ENCODE peak calls at places on chromosomes 4 and X, in four cellular contexts. W, C, Z and H are unnamed samples.

GRCh38 chrX:30895331-30895730 is 6.3 kb upstream of the TAB3 start:
- DNase-seq in W (no peak), C (no peak), Z (no peak), H (no peak)

GRCh38 chrX:150405006-150405405 is 41.9 kb downstream of the MAMLD1 start:
- DNase-seq in W (no peak), C (no peak), Z (no peak), H (no peak)

GRCh38 chrX:479273-479981 is 92.7 kb upstream of the PPP2R3B start:
- DNase-seq in W (no peak), C (no peak), Z (no peak), H (no peak)

GRCh38 chrX:24983931-24984330 is 31.8 kb downstream of the ARX start:
- DNase-seq in W (no peak), C (no peak), Z (no peak), H (no peak)

GRCh38 chr4:7155611-7156071 is 36.7 kb upstream of the SORCS2 start:
- DNase-seq in W (no peak), C (no peak), Z (no peak), H (no peak)

GRCh38 chr4:180372671-180373070 is 1870.5 kb upstream of the TENM3 start:
- DNase-seq in W (no peak), C (no peak), Z (no peak), H (no peak)

GRCh38 chrX:134683351-134683750 is 25.1 kb upstream of the PLAC1 start:
- DNase-seq in W (no peak), C (no peak), Z (no peak), H (no peak)

GRCh38 chrX:106917830-106918500 is 2.2 kb upstream of the CLDN2 start:
- DNase-seq in W (no peak), C (peak; percentile 15), Z (no peak), H (peak; percentile 60)

GRCh38 chr4:23161787-23162186 is 469.1 kb downstream of the GBA3 start:
- DNase-seq in W (no peak), C (no peak), Z (no peak), H (no peak)

GRCh38 chr4:118718511-118719170 is 33.4 kb downstream of the METTL14 start:
- DNase-seq in W (no peak), C (no peak), Z (no peak), H (no peak)

GRCh38 chr4:161704653-161705052 is 459.1 kb downstream of the FSTL5 start:
- DNase-seq in W (no peak), C (no peak), Z (no peak), H (no peak)

GRCh38 chr4:123821861-123822260 is 425.3 kb downstream of the SPRY1 start:
- DNase-seq in W (no peak), C (no peak), Z (no peak), H (no peak)

GRCh38 chr4:38150766-38151165 is 190.6 kb downstream of the PTTG2 start:
- DNase-seq in W (no peak), C (no peak), Z (no peak), H (no peak)

GRCh38 chr4:39032218-39033085 is at the start of gene TMEM156:
- DNase-seq in W (no peak), C (no peak), Z (no peak), H (no peak)

GRCh38 chrX:122094611-122095010 is 1047.2 kb downstream of the GLUD2 start:
- DNase-seq in W (no peak), C (no peak), Z (no peak), H (no peak)

GRCh38 chrX:136390921-136391320 is 90.2 kb downstream of the ADGRG4 start:
- DNase-seq in W (no peak), C (no peak), Z (no peak), H (no peak)

GRCh38 chr4:16775411-16776154 is 122.9 kb downstream of the LDB2 start:
- DNase-seq in W (no peak), C (no peak), Z (no peak), H (no peak)

GRCh38 chrX:138754861-138755260 is 43.3 kb upstream of the FGF13 start:
- DNase-seq in W (no peak), C (no peak), Z (no peak), H (no peak)

GRCh38 chr4:10529256-10529890 is 72.1 kb upstream of the ZNF518B start:
- DNase-seq in W (no peak), C (no peak), Z (no peak), H (no peak)

GRCh38 chr4:3205995-3206394 is 43.0 kb upstream of the MSANTD1 start:
- DNase-seq in W (peak; percentile 57), C (no peak), Z (no peak), H (no peak)

GRCh38 chrX:31353095-31353494 is 281.3 kb upstream of the FTHL17 start:
- DNase-seq in W (no peak), C (no peak), Z (no peak), H (no peak)

GRCh38 chr4:27711041-27711440 is 850.4 kb downstream of the STIM2 start:
- DNase-seq in W (no peak), C (no peak), Z (no peak), H (no peak)

GRCh38 chr4:12145106-12145505 is 716.4 kb upstream of the HS3ST1 start:
- DNase-seq in W (no peak), C (no peak), Z (no peak), H (no peak)

GRCh38 chrX:25158635-25159034 is 142.9 kb upstream of the ARX start:
- DNase-seq in W (no peak), C (no peak), Z (no peak), H (no peak)

GRCh38 chr4:183118585-183118984 is 19.5 kb downstream of the WWC2 start:
- DNase-seq in W (no peak), C (no peak), Z (no peak), H (no peak)

GRCh38 chr4:57378766-57379165 is 268.6 kb upstream of the IGFBP7 start:
- DNase-seq in W (no peak), C (no peak), Z (no peak), H (no peak)

GRCh38 chr4:40980318-40980883 is 230.6 kb downstream of the NSUN7 start:
- DNase-seq in W (no peak), C (no peak), Z (no peak), H (no peak)

GRCh38 chr4:2837904-2838496 is 5.6 kb upstream of the ADD1 start:
- DNase-seq in W (no peak), C (no peak), Z (peak; percentile 38), H (no peak)

GRCh38 chr4:158121203-158121586 is 51.6 kb downstream of the GASK1B start:
- DNase-seq in W (no peak), C (no peak), Z (no peak), H (no peak)

GRCh38 chr4:38210396-38211114 is 250.4 kb downstream of the PTTG2 start:
- DNase-seq in W (no peak), C (no peak), Z (no peak), H (no peak)

GRCh38 chrX:11787564-11787963 is 29.5 kb downstream of the MSL3 start:
- DNase-seq in W (peak; percentile 80), C (no peak), Z (peak; percentile 73), H (no peak)

GRCh38 chrX:69051901-69052300 is 113.4 kb downstream of the PJA1 start:
- DNase-seq in W (no peak), C (no peak), Z (no peak), H (no peak)

GRCh38 chrX:24547961-24548360 is 82.9 kb downstream of the PDK3 start:
- DNase-seq in W (no peak), C (no peak), Z (no peak), H (no peak)

GRCh38 chr4:122606364-122607043 is 14.4 kb downstream of the IL21 start:
- DNase-seq in W (peak; percentile 36), C (no peak), Z (no peak), H (no peak)

GRCh38 chrX:77276742-77277141 is 170.4 kb upstream of the FGF16 start:
- DNase-seq in W (no peak), C (no peak), Z (no peak), H (no peak)

GRCh38 chrX:47215291-47215900 is 3.1 kb upstream of the CDK16 start:
- DNase-seq in W (no peak), C (no peak), Z (no peak), H (no peak)